ENCODE peak calls at places on chromosomes 11 and 22, in ten cellular contexts. Q is lung, H is osteoblast, K is kidney, B is brain microvascular endothelial cell, U is sigmoid colon, I is HFF-Myc, T is neural progenitor cell, Z is Calu3, J is AG09309. Y is an unnamed sample.

GRCh38 chr11:116507849-116508695 is 264.7 kb downstream of the BUD13 start:
- DNase-seq in B (no peak), H (no peak), T (no peak), I (no peak), K (no peak), U (no peak), J (no peak), Q (no peak), Z (no peak), Y (no peak)

GRCh38 chr11:14424096-14424495 is 65.1 kb upstream of the RRAS2 start:
- DNase-seq in B (no peak), Q (no peak), K (no peak), I (no peak), U (no peak), T (no peak), Z (no peak), H (peak; percentile 9), J (no peak), Y (peak; percentile 59)

GRCh38 chr11:29957406-29957805 is 59.4 kb downstream of the KCNA4 start:
- DNase-seq in J (no peak), I (no peak), H (no peak), T (peak; percentile 3), U (no peak), Q (no peak), Z (no peak), B (no peak), K (no peak), Y (no peak)

GRCh38 chr22:19289475-19290161 is 1.9 kb downstream of the CLTCL1 start:
- DNase-seq in T (no peak), B (peak; percentile 94), U (no peak), J (peak; percentile 40), Z (no peak), H (peak; percentile 89), Q (no peak), K (no peak), I (no peak), Y (peak; percentile 89)

GRCh38 chr11:65310756-65311155 is 3.9 kb upstream of the CDC42EP2 start:
- DNase-seq in U (no peak), J (no peak), B (no peak), K (no peak), I (no peak), T (peak; percentile 83), H (peak; percentile 29), Z (no peak), Q (no peak), Y (peak; percentile 46)

GRCh38 chr11:70049045-70049444 is 29.1 kb upstream of the ANO1 start:
- DNase-seq in J (no peak), Z (no peak), U (no peak), K (no peak), Q (no peak), B (no peak), H (no peak), T (no peak), I (no peak), Y (no peak)

GRCh38 chr11:75858613-75859012 is 43.6 kb downstream of the UVRAG start:
- DNase-seq in K (no peak), I (no peak), H (no peak), T (no peak), J (peak; percentile 29), Z (no peak), U (no peak), B (peak; percentile 20), Q (peak; percentile 35), Y (peak; percentile 23)

GRCh38 chr11:100777736-100778135 is 90.6 kb downstream of the ARHGAP42 start:
- DNase-seq in K (no peak), T (no peak), B (no peak), H (no peak), I (no peak), U (no peak), Q (no peak), J (no peak), Z (peak; percentile 7), Y (no peak)

GRCh38 chr22:32828561-32828960 is 27.1 kb downstream of the TIMP3 start:
- DNase-seq in H (no peak), T (no peak), K (no peak), I (no peak), Q (no peak), U (peak; percentile 53), Z (no peak), J (no peak), B (no peak), Y (no peak)

GRCh38 chr22:32827061-32827602 is 25.6 kb downstream of the TIMP3 start:
- DNase-seq in K (no peak), Q (no peak), B (no peak), Z (no peak), T (no peak), J (no peak), I (no peak), H (no peak), U (peak; percentile 63), Y (no peak)

GRCh38 chr22:32826537-32826936 is 25.0 kb downstream of the TIMP3 start:
- DNase-seq in Z (no peak), B (no peak), I (no peak), Q (no peak), K (no peak), J (no peak), T (peak; percentile 13), U (peak; percentile 49), H (no peak), Y (no peak)

GRCh38 chr22:32829451-32829851 is 27.9 kb downstream of the TIMP3 start:
- DNase-seq in B (no peak), K (no peak), H (no peak), Q (no peak), J (no peak), Z (no peak), I (no peak), T (no peak), U (peak; percentile 64), Y (no peak)

DNA sequence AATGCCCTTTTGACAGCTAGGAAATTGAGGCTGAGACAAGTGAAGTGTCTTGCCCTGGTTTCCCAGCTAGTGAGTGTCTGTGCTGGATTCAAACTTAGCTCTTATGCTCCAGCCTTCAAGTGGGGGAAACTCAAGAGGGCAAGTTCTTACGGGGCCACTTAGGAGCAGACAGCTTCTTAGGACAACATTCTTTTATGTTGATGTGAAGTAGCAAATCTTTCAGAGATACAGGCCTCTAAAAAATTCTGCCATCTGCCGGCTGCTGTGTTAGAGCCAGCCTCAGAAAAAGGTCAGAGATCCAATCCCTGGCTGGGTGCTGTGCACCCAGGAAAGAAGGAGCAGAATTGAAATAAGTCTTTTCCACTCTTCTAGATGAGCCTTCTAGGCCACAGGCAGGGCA is 26.6 kb downstream of the TIMP3 start:
- DNase-seq in T (no peak), B (no peak), H (peak; percentile 71), Z (no peak), I (no peak), J (no peak), Q (peak; percentile 52), U (peak; percentile 28), K (no peak), Y (no peak)
- TF ChIP-seq CTCF in T (no peak), B (peak; percentile 59), H (peak; percentile 26), Z (no peak), I (peak; percentile 24), J (no peak), Q (no peak), U (no peak), K (no peak), Y (peak; percentile 27)

DNA sequence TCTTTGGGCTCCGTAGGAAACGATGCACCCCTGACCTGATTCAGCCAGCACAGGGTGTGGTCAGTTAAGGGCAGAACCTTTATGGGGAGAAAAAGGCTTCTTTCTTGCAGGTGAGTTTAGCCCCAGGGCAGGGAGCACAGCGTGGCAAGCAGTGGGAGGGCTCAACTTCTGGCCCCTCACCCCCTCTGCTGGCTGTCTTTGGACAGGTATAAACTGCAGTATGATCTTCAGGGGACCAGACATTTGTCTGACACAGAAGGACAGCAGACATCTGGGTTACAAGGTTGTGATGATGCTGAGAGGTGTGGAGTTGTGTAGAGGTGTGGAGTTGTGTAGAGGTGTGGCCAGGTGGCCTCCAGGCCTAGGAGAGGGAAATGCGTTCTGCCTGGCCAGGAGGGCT is 324.0 kb upstream of the PLET1 start:
- DNase-seq in U (no peak), Q (no peak), J (no peak), T (peak; percentile 54), I (no peak), Z (peak; percentile 46), B (no peak), K (no peak), H (no peak), Y (no peak)
- TF ChIP-seq CTCF in U (no peak), Q (no peak), J (no peak), T (peak; percentile 54), I (no peak), Z (no peak), B (peak; percentile 42), K (no peak), H (no peak), Y (peak; percentile 13)

GRCh38 chr22:38768036-38768435 is 12.2 kb upstream of the SUN2 start:
- DNase-seq in H (peak; percentile 1), K (no peak), Z (no peak), Q (no peak), J (no peak), B (no peak), U (no peak), T (no peak), I (no peak), Y (no peak)

GRCh38 chr22:38767313-38767712 is 11.5 kb upstream of the SUN2 start:
- DNase-seq in K (no peak), Q (no peak), J (no peak), U (no peak), Z (no peak), I (no peak), T (no peak), B (no peak), H (no peak), Y (no peak)

GRCh38 chr22:38772624-38772873 is 16.8 kb upstream of the SUN2 start:
- DNase-seq in U (no peak), H (peak; percentile 91), Z (no peak), T (no peak), J (no peak), K (no peak), Q (no peak), B (no peak), I (no peak), Y (no peak)

GRCh38 chr22:38773363-38773946 is 17.7 kb upstream of the SUN2 start:
- DNase-seq in H (no peak), B (no peak), Q (no peak), Z (no peak), K (no peak), J (no peak), U (no peak), T (no peak), I (no peak), Y (no peak)

DNA sequence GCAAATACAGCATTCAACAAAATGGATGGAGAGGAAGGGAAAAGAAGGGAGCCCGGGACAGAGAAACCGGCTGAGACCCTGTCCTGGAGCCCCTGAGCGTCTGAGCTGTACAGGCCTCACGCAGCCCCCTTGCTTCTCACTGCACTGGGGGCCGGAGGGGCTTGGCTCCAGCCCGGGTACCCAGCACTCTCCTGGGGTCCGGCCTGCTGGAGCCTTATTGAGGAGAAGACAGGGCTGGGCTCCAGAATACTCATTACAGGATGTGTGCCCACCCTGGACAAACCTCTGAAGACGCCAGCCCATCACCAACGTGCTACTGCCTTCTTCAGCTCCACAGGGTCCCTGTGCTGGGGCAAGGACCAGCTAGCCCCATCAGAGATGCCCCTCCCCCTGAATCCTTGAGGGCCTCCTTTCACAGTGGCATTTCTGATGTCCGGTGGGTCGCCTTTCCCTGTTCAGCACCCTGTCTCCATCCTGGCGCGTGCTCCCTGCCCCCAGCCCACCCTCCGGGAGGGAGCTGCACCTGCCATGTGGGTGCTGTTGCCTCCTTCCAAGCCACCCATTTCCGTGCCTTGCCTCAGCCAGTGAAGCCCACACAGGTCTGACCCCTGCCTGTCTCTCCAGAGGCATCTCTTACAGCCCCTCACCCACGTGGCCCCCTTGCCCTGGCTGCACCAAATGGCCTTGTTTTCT is 14.6 kb upstream of the SUN2 start:
- DNase-seq in I (no peak), J (no peak), T (no peak), B (no peak), Q (no peak), U (no peak), K (peak; percentile 58), H (no peak), Z (no peak), Y (no peak)
- TF ChIP-seq CTCF in I (no peak), J (no peak), T (no peak), B (no peak), Q (no peak), U (no peak), K (no peak), H (no peak), Z (no peak), Y (no peak)

DNA sequence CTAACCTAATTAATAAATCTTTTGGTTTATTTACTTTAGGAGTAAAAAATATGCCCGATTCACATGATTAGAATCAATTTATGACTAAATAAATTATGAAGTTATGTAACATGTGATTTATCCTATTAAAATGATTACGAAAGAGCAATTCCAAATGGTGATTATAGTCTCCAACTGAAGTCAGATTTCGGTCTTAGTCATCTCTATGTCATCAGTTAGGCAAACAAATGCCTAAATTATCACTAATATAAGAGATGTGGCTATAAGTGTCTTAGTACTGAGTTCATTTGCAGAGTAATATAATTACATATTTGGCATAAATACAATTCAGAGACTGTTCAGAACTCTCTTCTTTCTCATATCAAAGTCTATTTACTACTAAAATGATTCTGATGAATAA is 286.9 kb upstream of the CCDC90B start:
- DNase-seq in I (no peak), U (no peak), T (no peak), K (no peak), B (no peak), Z (no peak), H (no peak), J (peak; percentile 56), Q (no peak), Y (no peak)
- TF ChIP-seq CTCF in I (no peak), U (no peak), T (no peak), K (no peak), B (no peak), Z (no peak), H (no peak), J (no peak), Q (no peak), Y (no peak)

Y was measured in astrocyte of the spinal cord.